ENCODE peak calls at places on chromosomes 11 and 22, in ten cellular contexts. Y is T-cell; N is HCT116; L is A549; R is activated naive CD4-positive, alpha-beta T cell treated with anti-CD3 and anti-CD28 coated beads, Interleukin-2, amount 50 U/mL, for 72 hours; I is central memory CD8-positive, alpha-beta T cell; M is psoas muscle; T is B cell; G is CD8-positive, alpha-beta T cell; W is activated T-cell treated with anti-CD3 and anti-CD28 coated beads, Interleukin-2, amount 50 U/mL, for 4 hours. A is an unnamed sample.

GRCh38 chr11:59224419-59224928 is 11.7 kb upstream of the MPEG1 start:
- ATAC-seq in Y (no peak), N (no peak), L (no peak), R (peak; percentile 43), I (no peak), M (peak; percentile 73), T (peak; percentile 26), G (no peak), W (peak; percentile 46), A (peak; percentile 84)

GRCh38 chr11:5007561-5007960 is 12.9 kb downstream of the OR51L1 start:
- ATAC-seq in Y (no peak), N (peak; percentile 58), L (no peak), R (no peak), I (no peak), M (no peak), T (no peak), G (no peak), W (no peak), A (no peak)

GRCh38 chr11:15726221-15726746 is 611.6 kb downstream of the INSC start:
- ATAC-seq in Y (no peak), N (no peak), L (no peak), R (no peak), I (no peak), M (no peak), T (no peak), G (no peak), W (no peak), A (no peak)

GRCh38 chr11:72113170-72113808 is 794 bp upstream of the ANAPC15 start:
- ATAC-seq in Y (no peak), N (no peak), L (no peak), R (no peak), I (no peak), M (no peak), T (no peak), G (no peak), W (no peak), A (no peak)

GRCh38 chr11:68381716-68382115 is 69.3 kb downstream of the LRP5 start:
- ATAC-seq in Y (no peak), N (no peak), L (peak; percentile 22), R (no peak), I (no peak), M (no peak), T (no peak), G (no peak), W (no peak), A (no peak)

GRCh38 chr11:47377571-47378010 is 756 bp downstream of the SPI1 start:
- ATAC-seq in Y (no peak), N (no peak), L (no peak), R (no peak), I (no peak), M (no peak), T (no peak), G (no peak), W (no peak), A (no peak)

GRCh38 chr22:45496451-45496941 is 6.2 kb upstream of the FBLN1 start:
- ATAC-seq in Y (no peak), N (no peak), L (no peak), R (no peak), I (no peak), M (peak; percentile 49), T (no peak), G (no peak), W (no peak), A (peak; percentile 77)

GRCh38 chr11:114026355-114026754 is 33.2 kb upstream of the ZBTB16 start:
- ATAC-seq in Y (peak; percentile 63), N (peak; percentile 93), L (peak; percentile 76), R (no peak), I (peak; percentile 40), M (no peak), T (peak; percentile 70), G (peak; percentile 57), W (no peak), A (no peak)

GRCh38 chr11:126647735-126648134 is 292.2 kb downstream of the ST3GAL4 start:
- ATAC-seq in Y (no peak), N (peak; percentile 63), L (peak; percentile 96), R (no peak), I (no peak), M (no peak), T (no peak), G (no peak), W (no peak), A (peak; percentile 67)

GRCh38 chr11:8593455-8593854 is 573 bp downstream of the STK33 start:
- ATAC-seq in Y (peak; percentile 20), N (peak; percentile 39), L (peak; percentile 49), R (peak; percentile 14), I (no peak), M (peak; percentile 43), T (peak; percentile 31), G (no peak), W (no peak), A (peak; percentile 9)

GRCh38 chr22:42632096-42632495 is 8.3 kb downstream of the ATP5MGL start:
- ATAC-seq in Y (no peak), N (no peak), L (peak; percentile 61), R (no peak), I (no peak), M (no peak), T (no peak), G (peak; percentile 26), W (no peak), A (no peak)

GRCh38 chr22:30277547-30278344 is 11.1 kb upstream of the OSM start:
- ATAC-seq in Y (no peak), N (peak; percentile 7), L (no peak), R (no peak), I (no peak), M (no peak), T (no peak), G (no peak), W (no peak), A (peak; percentile 44)

GRCh38 chr11:95596011-95596489 is 193.5 kb downstream of the FAM76B start:
- ATAC-seq in Y (no peak), N (no peak), L (no peak), R (no peak), I (no peak), M (no peak), T (no peak), G (no peak), W (no peak), A (no peak)

GRCh38 chr22:22342697-22343602 is 98.4 kb downstream of the VPREB1 start:
- ATAC-seq in Y (peak; percentile 67), N (peak; percentile 100), L (peak; percentile 88), R (peak; percentile 76), I (no peak), M (no peak), T (peak; percentile 53), G (peak; percentile 61), W (peak; percentile 65), A (no peak)

GRCh38 chr11:1645357-1645821 is 15.8 kb downstream of the KRTAP5-5 start:
- ATAC-seq in Y (no peak), N (no peak), L (no peak), R (no peak), I (no peak), M (no peak), T (no peak), G (no peak), W (no peak), A (no peak)

GRCh38 chr11:125344846-125345705 is 151.0 kb downstream of the FEZ1 start:
- ATAC-seq in Y (no peak), N (no peak), L (no peak), R (no peak), I (no peak), M (peak; percentile 40), T (no peak), G (no peak), W (no peak), A (no peak)